ENCODE peak calls at places on chromosomes 13 and 19, in four cellular contexts. G is substantia nigra, N is bronchial epithelial cell, Q is omental fat pad. M is an unnamed sample.

GRCh38 chr19:13561461-13561860 is 55.2 kb upstream of the CACNA1A start:
- DNase-seq in G (no peak), N (no peak), Q (no peak), M (no peak)

GRCh38 chr19:38676023-38676877 is 28.8 kb downstream of the ACTN4 start:
- DNase-seq in G (no peak), N (peak), Q (no peak), M (peak)

GRCh38 chr13:64540468-64540867 is 2689.7 kb downstream of the PCDH9 start:
- DNase-seq in G (no peak), N (peak), Q (no peak), M (no peak)

GRCh38 chr13:97369269-97369893 is 64.6 kb upstream of the RAP2A start:
- DNase-seq in G (no peak), N (no peak), Q (no peak), M (no peak)

GRCh38 chr19:35088514-35088913 is 27.1 kb upstream of the FXYD3 start:
- DNase-seq in G (no peak), N (peak), Q (no peak), M (peak)

GRCh38 chr13:30551194-30551593 is 66.5 kb upstream of the USPL1 start:
- DNase-seq in G (no peak), N (peak), Q (no peak), M (peak)

GRCh38 chr13:61477619-61478018 is 62.0 kb upstream of the PCDH20 start:
- DNase-seq in G (no peak), N (no peak), Q (no peak), M (no peak)

GRCh38 chr13:86567119-86567518 is 767.9 kb upstream of the SLITRK6 start:
- DNase-seq in G (no peak), N (no peak), Q (no peak), M (no peak)

GRCh38 chr19:35213678-35214632 is 14.6 kb downstream of the FAM187B start:
- DNase-seq in G (no peak), N (peak), Q (peak), M (peak)

GRCh38 chr13:49690133-49690989 is 925 bp downstream of the EBPL start:
- DNase-seq in G (no peak), N (peak), Q (no peak), M (peak)

GRCh38 chr13:60016229-60016628 is 147.5 kb downstream of the DIAPH3 start:
- DNase-seq in G (no peak), N (peak), Q (no peak), M (peak)

GRCh38 chr13:114140131-114140908 is 7.9 kb upstream of the RASA3 start:
- DNase-seq in G (no peak), N (no peak), Q (no peak), M (no peak)

GRCh38 chr13:23613971-23614370 is 43.8 kb downstream of the TNFRSF19 start:
- DNase-seq in G (no peak), N (no peak), Q (no peak), M (no peak)

GRCh38 chr13:52084971-52085370 is 43.9 kb downstream of the NEK5 start:
- DNase-seq in G (no peak), N (peak), Q (no peak), M (peak)

GRCh38 chr13:23851106-23851505 is 38.1 kb downstream of the MIPEP start:
- DNase-seq in G (no peak), N (peak), Q (no peak), M (no peak)